ENCODE peak calls at places on chromosome 16, in four cellular contexts. One of them, this sample, is unnamed. For H3K4me1, the result is how much of the 10 kb centered on the place peaks cover.

GRCh38 chr16:2979669-2980226 is 498 bp downstream of the PKMYT1 start:
- DNase-seq in SJSA1: peak
- DNase-seq in BE2C: peak
- DNase-seq in spleen: no peak
- DNase-seq in this sample: no peak

GRCh38 chr16:49452568-49452967 is 79.0 kb downstream of the C16orf78 start:
- DNase-seq in BE2C: no peak
- DNase-seq in spleen: peak
- DNase-seq in SJSA1: no peak
- DNase-seq in this sample: peak

GRCh38 chr16:77437859-77438258 is 3.0 kb upstream of the ADAMTS18 start:
- DNase-seq in spleen: no peak
- DNase-seq in SJSA1: no peak
- DNase-seq in BE2C: no peak
- DNase-seq in this sample: no peak

GRCh38 chr16:78480588-78480987 is 381.1 kb downstream of the WWOX start:
- DNase-seq in BE2C: no peak
- DNase-seq in spleen: no peak
- DNase-seq in SJSA1: no peak
- DNase-seq in this sample: no peak

GRCh38 chr16:10362077-10362863 is 23.6 kb upstream of the ATF7IP2 start:
- DNase-seq in spleen: peak
- DNase-seq in BE2C: no peak
- DNase-seq in SJSA1: no peak
- DNase-seq in this sample: no peak

GRCh38 chr16:79599837-79600635 is 501 bp downstream of the MAF start:
- DNase-seq in SJSA1: peak
- DNase-seq in BE2C: no peak
- DNase-seq in spleen: peak
- DNase-seq in this sample: peak

GRCh38 chr16:57688987-57689771 is 5.4 kb upstream of the DRC7 start:
- DNase-seq in BE2C: no peak
- DNase-seq in spleen: peak
- DNase-seq in SJSA1: no peak
- DNase-seq in this sample: no peak

GRCh38 chr16:15518412-15519351 is 84.3 kb downstream of the BMERB1 start:
- DNase-seq in BE2C: peak
- DNase-seq in spleen: no peak
- DNase-seq in SJSA1: no peak
- DNase-seq in this sample: no peak

GRCh38 chr16:16045879-16046278 is 96.5 kb downstream of the ABCC1 start:
- DNase-seq in BE2C: no peak
- DNase-seq in SJSA1: peak
- DNase-seq in spleen: no peak
- DNase-seq in this sample: peak

GRCh38 chr16:10252155-10252554 is 69.9 kb upstream of the GRIN2A start:
- DNase-seq in spleen: peak
- DNase-seq in SJSA1: no peak
- DNase-seq in BE2C: no peak
- DNase-seq in this sample: no peak

GRCh38 chr16:12097523-12098428 is 121.2 kb downstream of the SNX29 start:
- DNase-seq in BE2C: no peak
- DNase-seq in spleen: peak
- DNase-seq in SJSA1: peak
- DNase-seq in this sample: no peak

GRCh38 chr16:17232487-17232886 is 238.3 kb downstream of the XYLT1 start:
- DNase-seq in SJSA1: no peak
- DNase-seq in BE2C: no peak
- DNase-seq in spleen: no peak
- DNase-seq in this sample: no peak

GRCh38 chr16:78763821-78764440 is 664.5 kb downstream of the WWOX start:
- DNase-seq in SJSA1: no peak
- DNase-seq in BE2C: no peak
- DNase-seq in spleen: no peak
- DNase-seq in this sample: no peak

GRCh38 chr16:80569440-80570105 is 28.8 kb downstream of the DYNLRB2 start:
- DNase-seq in SJSA1: no peak
- DNase-seq in BE2C: no peak
- DNase-seq in spleen: no peak
- DNase-seq in this sample: no peak

GRCh38 chr16:77683845-77684526 is 38.3 kb upstream of the NUDT7 start:
- DNase-seq in BE2C: no peak
- DNase-seq in SJSA1: no peak
- DNase-seq in spleen: no peak
- DNase-seq in this sample: no peak

GRCh38 chr16:77430360-77430759 is 4.5 kb downstream of the ADAMTS18 start:
- DNase-seq in SJSA1: no peak
- DNase-seq in BE2C: no peak
- DNase-seq in spleen: no peak
- DNase-seq in this sample: no peak

GRCh38 chr16:65178151-65178550 is 56.3 kb upstream of the CDH11 start:
- DNase-seq in spleen: no peak
- DNase-seq in SJSA1: no peak
- DNase-seq in BE2C: no peak
- DNase-seq in this sample: no peak

GRCh38 chr16:85839681-85840240 is 40.3 kb downstream of the COX4I1 start:
- DNase-seq in SJSA1: no peak
- DNase-seq in BE2C: no peak
- DNase-seq in spleen: no peak
- DNase-seq in this sample: no peak

GRCh38 chr16:73232555-73233422 is 184.9 kb upstream of the ZFHX3 start:
- DNase-seq in SJSA1: peak
- DNase-seq in BE2C: peak
- DNase-seq in spleen: no peak
- DNase-seq in this sample: peak

GRCh38 chr16:2473425-2473926 is 1.5 kb upstream of the TBC1D24 start:
- DNase-seq in SJSA1: no peak
- DNase-seq in spleen: peak
- DNase-seq in BE2C: no peak
- DNase-seq in this sample: peak

GRCh38 chr16:11263737-11264136 is 5.4 kb downstream of the TNP2 start:
- DNase-seq in SJSA1: no peak
- DNase-seq in spleen: no peak
- DNase-seq in BE2C: no peak
- DNase-seq in this sample: no peak

GRCh38 chr16:74700206-74701040 is at the start of gene MLKL:
- DNase-seq in spleen: peak
- DNase-seq in BE2C: peak
- DNase-seq in SJSA1: peak
- DNase-seq in this sample: peak

GRCh38 chr16:2388875-2389433 is 40.3 kb upstream of the CCNF start:
- DNase-seq in BE2C: no peak
- DNase-seq in SJSA1: no peak
- DNase-seq in spleen: no peak
- DNase-seq in this sample: no peak

GRCh38 chr16:75402821-75403475 is 30.4 kb downstream of the CFDP1 start:
- DNase-seq in BE2C: peak
- DNase-seq in SJSA1: no peak
- DNase-seq in spleen: no peak
- DNase-seq in this sample: no peak

GRCh38 chr16:78704421-78704820 is 605.0 kb downstream of the WWOX start:
- DNase-seq in BE2C: no peak
- DNase-seq in SJSA1: no peak
- DNase-seq in spleen: no peak
- DNase-seq in this sample: no peak

GRCh38 chr16:72884037-72884436 is 163.9 kb downstream of the ZFHX3 start:
- DNase-seq in spleen: no peak
- DNase-seq in BE2C: no peak
- DNase-seq in SJSA1: no peak
- DNase-seq in this sample: no peak

GRCh38 chr16:1768767-1769401 is 2.5 kb downstream of the NME3 start:
- DNase-seq in SJSA1: no peak
- DNase-seq in BE2C: no peak
- DNase-seq in spleen: peak
- DNase-seq in this sample: no peak

GRCh38 chr16:8751481-8752311 is 45.7 kb downstream of the TMEM186 start:
- DNase-seq in SJSA1: no peak
- DNase-seq in spleen: peak
- DNase-seq in BE2C: no peak
- DNase-seq in this sample: no peak

GRCh38 chr16:86457621-86458456 is 52.5 kb upstream of the FOXF1 start:
- DNase-seq in SJSA1: peak
- DNase-seq in spleen: no peak
- DNase-seq in BE2C: no peak
- DNase-seq in this sample: no peak

GRCh38 chr16:53704445-53704813 is 473 bp downstream of the FTO start:
- DNase-seq in spleen: no peak
- DNase-seq in BE2C: no peak
- DNase-seq in SJSA1: no peak
- DNase-seq in this sample: no peak

GRCh38 chr16:85825326-85825725 is 25.8 kb downstream of the COX4I1 start:
- DNase-seq in spleen: no peak
- DNase-seq in SJSA1: no peak
- DNase-seq in BE2C: no peak
- DNase-seq in this sample: peak

GRCh38 chr16:15942901-15943690 is 6.3 kb upstream of the ABCC1 start:
- DNase-seq in BE2C: peak
- DNase-seq in SJSA1: no peak
- DNase-seq in spleen: no peak
- DNase-seq in this sample: no peak

GRCh38 chr16:66522816-66523590 is 26.9 kb downstream of the TK2 start:
- DNase-seq in spleen: no peak
- DNase-seq in BE2C: no peak
- DNase-seq in SJSA1: peak
- DNase-seq in this sample: no peak
- H3K4me1 ChIP-seq in spleen: half or more
- H3K4me1 ChIP-seq in BE2C: under half
- H3K4me1 ChIP-seq in SJSA1: under half
- H3K4me1 ChIP-seq in this sample: under half

DNA sequence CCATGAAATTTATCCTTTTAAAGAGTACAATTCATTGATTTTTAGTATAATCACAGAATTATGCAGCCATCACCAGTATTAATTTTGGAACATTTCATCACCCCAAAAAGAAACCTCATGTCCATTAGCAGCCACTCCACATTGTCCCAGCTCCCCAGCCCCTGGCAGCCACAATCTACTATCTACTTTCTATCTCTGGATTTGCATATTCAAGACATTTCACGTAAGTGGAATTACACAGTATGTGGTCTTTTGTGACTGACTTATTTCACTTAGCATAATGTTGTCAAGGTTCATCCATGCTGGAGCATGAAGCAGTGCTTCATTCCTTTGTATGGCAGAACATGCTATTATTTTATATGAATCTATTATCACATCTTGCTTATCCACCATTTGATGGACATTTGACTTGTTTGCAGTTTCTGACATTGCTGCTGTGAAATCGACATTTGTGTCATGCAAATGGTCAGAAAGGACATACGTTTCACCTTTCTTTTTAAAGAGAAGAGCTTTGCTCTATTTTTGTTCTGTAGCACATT is 10.7 kb downstream of the METTL9 start:
- DNase-seq in BE2C: no peak
- DNase-seq in SJSA1: no peak
- DNase-seq in spleen: no peak
- DNase-seq in this sample: no peak
- H3K4me1 ChIP-seq in BE2C: under half
- H3K4me1 ChIP-seq in SJSA1: under half
- H3K4me1 ChIP-seq in spleen: half or more
- H3K4me1 ChIP-seq in this sample: under half

GRCh38 chr16:27700596-27700995 is 150.7 kb downstream of the KATNIP start:
- DNase-seq in spleen: peak
- DNase-seq in SJSA1: no peak
- DNase-seq in BE2C: no peak
- DNase-seq in this sample: no peak

GRCh38 chr16:27699540-27699939 is 149.6 kb downstream of the KATNIP start:
- DNase-seq in BE2C: no peak
- DNase-seq in spleen: peak
- DNase-seq in SJSA1: no peak
- DNase-seq in this sample: peak

GRCh38 chr16:27703545-27703944 is 153.6 kb downstream of the KATNIP start:
- DNase-seq in SJSA1: no peak
- DNase-seq in BE2C: no peak
- DNase-seq in spleen: peak
- DNase-seq in this sample: no peak

GRCh38 chr16:27703121-27703520 is 153.2 kb downstream of the KATNIP start:
- DNase-seq in BE2C: no peak
- DNase-seq in spleen: peak
- DNase-seq in SJSA1: no peak
- DNase-seq in this sample: no peak

GRCh38 chr16:27701381-27701780 is 151.4 kb downstream of the KATNIP start:
- DNase-seq in SJSA1: no peak
- DNase-seq in spleen: peak
- DNase-seq in BE2C: no peak
- DNase-seq in this sample: no peak
- H3K4me1 ChIP-seq in SJSA1: under half
- H3K4me1 ChIP-seq in spleen: under half
- H3K4me1 ChIP-seq in BE2C: under half
- H3K4me1 ChIP-seq in this sample: under half

GRCh38 chr16:89410322-89410721 is 80.0 kb downstream of the ANKRD11 start:
- DNase-seq in SJSA1: no peak
- DNase-seq in spleen: no peak
- DNase-seq in BE2C: peak
- DNase-seq in this sample: no peak
- H3K4me1 ChIP-seq in SJSA1: under half
- H3K4me1 ChIP-seq in spleen: half or more
- H3K4me1 ChIP-seq in BE2C: under half
- H3K4me1 ChIP-seq in this sample: under half

DNA sequence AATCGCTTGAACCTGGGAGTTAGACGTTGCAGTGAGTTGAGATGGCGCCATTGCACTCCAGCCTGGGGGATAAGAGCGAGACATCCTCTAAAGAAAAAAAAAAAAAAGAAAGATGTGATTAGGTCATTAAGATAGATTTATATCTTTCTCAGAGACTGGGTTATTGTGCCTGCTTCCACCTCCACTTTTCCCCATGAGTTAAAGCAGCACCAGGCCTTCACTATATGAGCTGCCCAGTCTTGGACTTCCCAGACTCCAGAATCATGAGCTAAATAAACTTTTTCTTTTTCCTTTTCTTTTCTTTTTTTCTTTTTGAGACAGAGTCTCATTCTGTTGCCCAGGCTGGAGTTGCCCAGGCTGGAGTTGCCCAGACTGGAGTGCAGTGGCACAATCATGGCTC is 19.4 kb upstream of the CDH1 start:
- DNase-seq in spleen: no peak
- DNase-seq in SJSA1: no peak
- DNase-seq in BE2C: no peak
- DNase-seq in this sample: no peak
- H3K4me1 ChIP-seq in spleen: under half
- H3K4me1 ChIP-seq in SJSA1: under half
- H3K4me1 ChIP-seq in BE2C: under half
- H3K4me1 ChIP-seq in this sample: under half

GRCh38 chr16:84737192-84737591 is 37.4 kb downstream of the USP10 start:
- DNase-seq in SJSA1: no peak
- DNase-seq in BE2C: no peak
- DNase-seq in spleen: no peak
- DNase-seq in this sample: no peak

GRCh38 chr16:84738255-84739038 is 38.6 kb downstream of the USP10 start:
- DNase-seq in spleen: peak
- DNase-seq in BE2C: peak
- DNase-seq in SJSA1: peak
- DNase-seq in this sample: peak

GRCh38 chr16:84732674-84733352 is 33.0 kb downstream of the USP10 start:
- DNase-seq in SJSA1: no peak
- DNase-seq in spleen: no peak
- DNase-seq in BE2C: no peak
- DNase-seq in this sample: no peak

GRCh38 chr16:84737658-84738057 is 37.9 kb downstream of the USP10 start:
- DNase-seq in SJSA1: no peak
- DNase-seq in BE2C: no peak
- DNase-seq in spleen: no peak
- DNase-seq in this sample: no peak

GRCh38 chr16:84735846-84736586 is 36.2 kb downstream of the USP10 start:
- DNase-seq in BE2C: peak
- DNase-seq in spleen: no peak
- DNase-seq in SJSA1: no peak
- DNase-seq in this sample: no peak
- H3K4me1 ChIP-seq in BE2C: under half
- H3K4me1 ChIP-seq in spleen: under half
- H3K4me1 ChIP-seq in SJSA1: under half
- H3K4me1 ChIP-seq in this sample: under half